ENCODE peak calls at places on chromosomes 5 and 9, in six cellular contexts. P, S, Y, H, R and X are unnamed samples.

GRCh38 chr5:124746252-124746915 is at the start of gene ZNF608:
- DNase-seq in P (peak), S (no peak), Y (no peak), H (no peak), R (no peak), X (peak)

GRCh38 chr5:81530919-81531318 is 137.0 kb upstream of the ACOT12 start:
- DNase-seq in P (no peak), S (no peak), Y (no peak), H (no peak), R (no peak), X (no peak)

GRCh38 chr5:7856855-7857254 is 5.9 kb upstream of the CFAP90 start:
- DNase-seq in P (peak), S (no peak), Y (no peak), H (no peak), R (no peak), X (no peak)

GRCh38 chr5:117473075-117473595 is 898.5 kb upstream of the SEMA6A start:
- DNase-seq in P (no peak), S (no peak), Y (no peak), H (no peak), R (no peak), X (no peak)

GRCh38 chr9:107784235-107784958 is 294.8 kb upstream of the KLF4 start:
- DNase-seq in P (peak), S (no peak), Y (no peak), H (no peak), R (no peak), X (no peak)

GRCh38 chr9:125513634-125514413 is 193.2 kb downstream of the MAPKAP1 start:
- DNase-seq in P (peak), S (no peak), Y (peak), H (no peak), R (no peak), X (peak)

GRCh38 chr9:116816484-116816883 is 129.4 kb downstream of the TRIM32 start:
- DNase-seq in P (no peak), S (no peak), Y (no peak), H (no peak), R (no peak), X (no peak)

GRCh38 chr9:4829956-4830355 is 37.2 kb downstream of the RCL1 start:
- DNase-seq in P (no peak), S (no peak), Y (no peak), H (no peak), R (no peak), X (no peak)

GRCh38 chr5:73433982-73434342 is 14.6 kb downstream of the FOXD1 start:
- DNase-seq in P (no peak), S (no peak), Y (no peak), H (no peak), R (no peak), X (no peak)

GRCh38 chr5:65721050-65721774 is 697 bp downstream of the SGTB start:
- DNase-seq in P (peak), S (peak), Y (peak), H (peak), R (no peak), X (peak)

GRCh38 chr5:65451436-65451835 is 30.3 kb downstream of the ADAMTS6 start:
- DNase-seq in P (no peak), S (no peak), Y (no peak), H (no peak), R (no peak), X (no peak)

GRCh38 chr9:137435980-137436760 is 5.0 kb downstream of the ENTPD8 start:
- DNase-seq in P (peak), S (no peak), Y (peak), H (no peak), R (no peak), X (peak)

GRCh38 chr9:19918630-19919029 is 129.8 kb upstream of the SLC24A2 start:
- DNase-seq in P (no peak), S (no peak), Y (no peak), H (no peak), R (no peak), X (no peak)

GRCh38 chr9:112866662-112867274 is 23.9 kb downstream of the SLC46A2 start:
- DNase-seq in P (no peak), S (no peak), Y (no peak), H (no peak), R (peak), X (peak)

GRCh38 chr9:115264333-115264732 is 146.4 kb upstream of the TNC start:
- DNase-seq in P (no peak), S (no peak), Y (no peak), H (no peak), R (no peak), X (no peak)

GRCh38 chr5:1638658-1639400 is 115.1 kb upstream of the LPCAT1 start:
- DNase-seq in P (no peak), S (no peak), Y (peak), H (no peak), R (no peak), X (no peak)

GRCh38 chr5:149426931-149427330 is 47.8 kb upstream of the IL17B start:
- DNase-seq in P (no peak), S (no peak), Y (no peak), H (no peak), R (no peak), X (no peak)

GRCh38 chr5:149429839-149430721 is 51.0 kb upstream of the IL17B start:
- DNase-seq in P (no peak), S (no peak), Y (no peak), H (no peak), R (no peak), X (peak)

GRCh38 chr5:149425729-149426128 is 46.6 kb upstream of the IL17B start:
- DNase-seq in P (no peak), S (no peak), Y (no peak), H (no peak), R (no peak), X (no peak)

GRCh38 chr5:149427374-149427773 is 48.3 kb upstream of the IL17B start:
- DNase-seq in P (no peak), S (no peak), Y (no peak), H (no peak), R (no peak), X (no peak)

DNA sequence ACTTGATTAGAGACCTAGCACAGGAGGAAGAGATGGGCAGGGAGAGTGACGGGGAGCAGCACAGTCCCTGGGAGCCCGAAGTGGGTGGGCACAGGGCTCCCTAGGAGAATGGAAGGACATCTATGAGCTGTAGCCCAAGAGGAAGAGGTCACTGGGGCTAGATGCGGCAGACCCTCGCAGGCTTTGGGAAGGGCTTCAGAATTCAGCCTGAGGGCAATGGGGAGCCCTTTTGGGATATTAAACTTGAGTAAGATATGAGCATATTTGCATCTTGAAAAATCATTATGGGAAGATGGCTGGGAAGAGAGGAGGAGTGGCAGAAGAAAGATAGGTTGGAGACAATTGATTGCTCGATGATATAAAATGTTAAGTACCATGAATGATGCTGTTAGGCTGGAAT is 48.9 kb upstream of the IL17B start:
- DNase-seq in P (no peak), S (no peak), Y (no peak), H (no peak), R (no peak), X (no peak)
- H3K27ac ChIP-seq in P (no peak), S (no peak), Y (peak), H (no peak), R (no peak), X (no peak)

GRCh38 chr5:24368121-24368520 is 276.7 kb downstream of the CDH10 start:
- DNase-seq in P (no peak), S (no peak), Y (no peak), H (no peak), R (no peak), X (no peak)
- TF ChIP-seq CTCF in P (no peak), S (no peak), Y (no peak), H (no peak), R (no peak), X (no peak)

GRCh38 chr5:37837101-37838032 is 2.5 kb downstream of the GDNF start:
- DNase-seq in P (peak), S (no peak), Y (peak), H (peak), R (no peak), X (peak)
- H3K4me3 ChIP-seq in P (peak), S (no peak), Y (peak), H (no peak), R (peak), X (peak)

GRCh38 chr9:36584626-36585460 is 12.1 kb downstream of the MELK start:
- DNase-seq in P (no peak), S (no peak), Y (no peak), H (no peak), R (peak), X (no peak)
- H3K27ac ChIP-seq in P (no peak), S (no peak), Y (no peak), H (no peak), R (peak), X (no peak)